ENCODE peak calls at places on chromosomes 12 and 14, in four cellular contexts. F is K562, L is HepG2, G is GM12878. M is an unnamed sample.

GRCh38 chr12:59372971-59373370 is 222.9 kb upstream of the SLC16A7 start:
- DNase-seq in F (no peak), L (no peak), G (no peak), M (peak; percentile 4)

GRCh38 chr12:91985002-91985767 is 160.5 kb downstream of the BTG1 start:
- DNase-seq in F (no peak), L (no peak), G (no peak), M (no peak)

GRCh38 chr14:85516239-85517112 is 13.5 kb upstream of the FLRT2 start:
- DNase-seq in F (no peak), L (no peak), G (no peak), M (no peak)

GRCh38 chr14:67221248-67221981 is 19.8 kb upstream of the PALS1 start:
- DNase-seq in F (no peak), L (no peak), G (no peak), M (no peak)

GRCh38 chr14:77485901-77486678 is 12.5 kb downstream of the ISM2 start:
- DNase-seq in F (no peak), L (no peak), G (no peak), M (peak; percentile 43)

GRCh38 chr12:79415754-79416435 is 274.9 kb downstream of the PAWR start:
- DNase-seq in F (no peak), L (peak; percentile 42), G (no peak), M (peak; percentile 31)

GRCh38 chr12:130573235-130573634 is 142.9 kb downstream of the RIMBP2 start:
- DNase-seq in F (no peak), L (no peak), G (no peak), M (no peak)

GRCh38 chr12:42590324-42590934 is 883 bp upstream of the PRICKLE1 start:
- DNase-seq in F (no peak), L (no peak), G (no peak), M (peak; percentile 28)

GRCh38 chr14:104265918-104266642 is 127.7 kb downstream of the KIF26A start:
- DNase-seq in F (no peak), L (no peak), G (no peak), M (no peak)

GRCh38 chr14:79605863-79606262 is 605.4 kb downstream of the DIO2 start:
- DNase-seq in F (no peak), L (no peak), G (no peak), M (no peak)

GRCh38 chr12:111673503-111673902 is 12.3 kb downstream of the BRAP start:
- DNase-seq in F (peak; percentile 30), L (peak; percentile 31), G (no peak), M (no peak)

GRCh38 chr12:67475725-67476124 is 172.8 kb upstream of the DYRK2 start:
- DNase-seq in F (no peak), L (no peak), G (no peak), M (no peak)

GRCh38 chr12:89874146-89874545 is 165.5 kb upstream of the ATP2B1 start:
- DNase-seq in F (peak; percentile 11), L (no peak), G (no peak), M (no peak)

GRCh38 chr12:62581288-62582064 is 114.8 kb downstream of the MON2 start:
- DNase-seq in F (peak; percentile 35), L (peak; percentile 28), G (no peak), M (peak; percentile 74)

GRCh38 chr12:113220593-113221180 is 577 bp upstream of the TPCN1 start:
- DNase-seq in F (no peak), L (no peak), G (no peak), M (peak; percentile 50)

GRCh38 chr14:100979780-100980179 is 76.3 kb upstream of the RTL1 start:
- DNase-seq in F (no peak), L (no peak), G (no peak), M (no peak)

GRCh38 chr14:60723218-60724079 is 702 bp downstream of the SIX4 start:
- DNase-seq in F (peak; percentile 16), L (no peak), G (no peak), M (peak; percentile 28)

GRCh38 chr12:124002021-124002640 is 29.1 kb downstream of the ZNF664 start:
- DNase-seq in F (no peak), L (no peak), G (no peak), M (no peak)

GRCh38 chr14:23365353-23366162 is 586 bp upstream of the EFS start:
- DNase-seq in F (no peak), L (no peak), G (no peak), M (no peak)

GRCh38 chr14:71139058-71139946 is 232.0 kb downstream of the PCNX1 start:
- DNase-seq in F (peak; percentile 60), L (peak; percentile 31), G (peak; percentile 17), M (peak; percentile 53)

GRCh38 chr12:90368081-90368480 is 586.9 kb downstream of the CCER1 start:
- DNase-seq in F (no peak), L (no peak), G (no peak), M (no peak)

DNA sequence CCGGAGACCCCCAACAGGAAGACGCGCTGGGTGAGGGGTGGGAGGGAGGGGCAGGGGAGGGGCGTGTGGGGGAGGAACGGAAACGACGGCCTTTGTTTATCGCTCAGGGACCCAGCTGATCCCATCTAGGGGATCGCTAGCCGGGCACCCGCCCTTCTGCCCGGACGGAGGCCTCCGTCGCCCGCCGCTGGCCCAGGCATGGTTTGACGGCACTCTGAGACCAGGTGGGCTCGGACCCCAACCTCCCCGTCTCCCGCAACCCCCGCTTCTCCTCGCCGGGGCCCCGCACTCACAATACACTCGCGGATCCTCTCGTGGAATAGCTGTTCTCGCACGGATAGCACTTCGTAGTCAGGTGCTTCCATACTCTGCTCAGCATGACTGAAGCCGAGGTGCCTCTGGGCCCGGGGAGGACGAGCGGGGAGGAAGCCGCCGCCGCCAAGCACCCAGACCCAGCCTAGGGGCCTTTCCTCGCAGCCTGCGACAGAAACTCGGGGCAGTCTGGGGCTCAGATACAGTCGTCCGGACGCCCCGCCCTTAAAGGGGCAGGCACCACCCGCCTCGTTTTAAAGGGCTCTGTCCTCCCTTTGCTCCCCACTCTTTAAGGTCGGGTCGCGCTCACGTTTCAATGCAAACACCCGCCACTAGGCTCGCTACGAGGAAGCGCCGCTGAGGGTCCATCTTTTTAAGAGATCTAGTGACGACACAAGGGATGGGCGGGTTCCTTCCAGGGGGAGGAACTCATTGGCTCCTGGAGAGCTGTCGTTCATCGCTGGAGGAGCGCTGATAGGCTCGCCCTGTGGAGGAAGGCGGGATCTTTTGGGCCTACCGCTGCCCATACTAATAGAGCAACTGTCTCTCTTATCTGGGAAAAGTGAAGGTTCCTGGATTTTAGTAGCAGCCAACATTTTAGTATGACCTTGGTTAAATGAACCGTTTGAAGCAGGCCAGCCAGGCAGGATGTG is at the start of gene LMBR1L:
- DNase-seq in F (peak; percentile 100), L (peak; percentile 97), G (peak; percentile 93), M (peak; percentile 99)
- TF ChIP-seq CHD4 in F (no peak), L (no peak), G (no peak), M (no peak)

GRCh38 chr12:24020391-24021163 is 71.1 kb upstream of the SOX5 start:
- DNase-seq in F (no peak), L (no peak), G (no peak), M (no peak)

GRCh38 chr12:24027352-24027751 is 77.9 kb upstream of the SOX5 start:
- DNase-seq in F (no peak), L (no peak), G (no peak), M (no peak)

GRCh38 chr12:24021164-24021502 is 71.7 kb upstream of the SOX5 start:
- DNase-seq in F (no peak), L (no peak), G (no peak), M (no peak)

DNA sequence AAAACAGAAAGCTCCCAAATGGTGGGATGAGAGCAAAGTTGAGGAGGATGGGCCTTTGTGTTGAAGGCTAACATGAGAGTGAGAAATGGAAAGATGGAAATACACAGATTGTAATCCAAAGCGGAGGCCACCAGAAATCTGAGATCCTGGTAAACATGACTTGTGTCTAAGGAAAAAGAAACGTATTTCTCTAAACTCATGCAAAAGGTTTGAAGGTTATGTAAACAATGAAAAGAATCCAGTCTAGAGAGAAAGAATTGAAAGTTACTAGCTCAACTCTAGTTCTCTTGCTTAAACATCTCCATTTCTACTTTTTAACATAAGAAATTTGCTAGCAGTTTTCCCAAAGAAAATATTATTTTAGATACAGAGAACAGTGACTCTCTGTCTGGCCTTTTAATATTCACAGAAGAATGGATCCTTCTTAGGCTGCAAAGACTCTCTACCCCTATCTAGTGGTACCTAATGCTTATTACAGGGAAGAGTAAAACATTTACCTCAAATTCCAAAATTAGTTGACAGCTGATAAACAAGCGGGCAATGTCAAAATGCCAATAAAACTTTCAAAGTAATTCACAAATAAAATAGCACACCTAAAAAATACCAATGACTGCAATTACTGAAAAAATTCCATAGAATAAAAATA is 75.8 kb upstream of the SOX5 start:
- DNase-seq in F (peak; percentile 37), L (peak; percentile 84), G (no peak), M (no peak)
- TF ChIP-seq CHD4 in F (no peak), L (no peak), G (no peak), M (no peak)

DNA sequence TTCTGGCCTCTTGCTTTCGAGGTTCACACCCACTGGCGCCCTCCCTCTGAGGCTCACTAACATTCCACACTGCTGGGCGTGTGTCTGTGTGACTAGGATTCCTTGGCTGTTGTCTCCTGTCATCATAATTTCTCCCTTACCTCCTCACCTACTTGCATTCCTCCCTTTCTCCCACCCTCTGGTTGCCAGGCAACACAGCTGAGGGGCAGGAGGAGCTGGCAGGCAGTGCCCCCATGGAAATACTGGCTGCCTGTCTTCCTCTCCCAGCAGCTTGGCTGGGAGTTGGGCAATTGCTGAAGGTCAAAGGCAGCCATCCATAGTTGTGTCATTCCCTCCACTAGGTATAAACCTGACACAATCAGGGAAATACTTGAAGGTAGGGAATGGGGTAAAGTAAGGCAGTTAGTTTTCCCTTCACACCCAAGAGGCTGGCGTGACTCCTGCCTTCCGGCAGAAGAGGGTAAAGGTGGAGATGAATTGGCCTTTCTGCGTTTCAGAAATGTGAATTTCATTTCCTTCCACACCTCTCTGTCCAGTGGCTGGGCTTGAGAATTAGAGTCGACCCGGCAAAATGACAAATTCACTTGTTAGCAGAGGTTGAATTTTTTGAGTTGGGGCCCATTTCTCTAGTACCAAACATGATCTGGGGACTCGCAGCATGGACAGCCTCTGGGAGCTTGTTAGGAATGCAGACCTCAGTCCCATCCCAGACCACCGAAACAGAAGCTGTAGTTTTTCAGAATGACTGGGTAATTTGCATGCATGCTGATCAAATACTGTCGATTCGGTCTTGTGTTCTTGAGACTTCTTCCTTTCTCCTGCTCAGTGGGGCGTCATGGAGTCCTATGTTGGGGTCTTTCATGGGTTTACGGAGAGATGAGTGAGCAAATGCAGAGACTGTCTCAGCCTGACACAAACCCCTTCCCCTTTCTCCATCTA is 24.3 kb upstream of the EMP1 start:
- DNase-seq in F (no peak), L (no peak), G (no peak), M (peak; percentile 74)
- TF ChIP-seq CHD4 in F (no peak), L (no peak), G (no peak), M (no peak)

GRCh38 chr12:69443916-69444315 is 26.3 kb upstream of the FRS2 start:
- DNase-seq in F (no peak), L (no peak), G (no peak), M (no peak)
- TF ChIP-seq CHD4 in F (no peak), L (no peak), G (no peak), M (no peak)